ENCODE peak calls at places on chromosome 15, in four cellular contexts. R is NCI-H2081; N is astrocyte of the spinal cord; S is stimulated activated CD4-positive, alpha-beta T cell treated with anti-CD3 and anti-CD28 coated beads, Interleukin-15, amount 100 ng/mL, for 1 hour. F is an unnamed sample.

GRCh38 chr15:64162478-64162868 is 349 bp downstream of the PPIB start:
- DNase-seq in R (no peak), N (no peak), S (no peak), F (no peak)

GRCh38 chr15:100772478-100773378 is 106.9 kb upstream of the ALDH1A3 start:
- DNase-seq in R (no peak), N (no peak), S (no peak), F (no peak)

GRCh38 chr15:78540955-78541743 is 905 bp downstream of the PSMA4 start:
- DNase-seq in R (peak), N (peak), S (no peak), F (no peak)

GRCh38 chr15:95853350-95853749 is 477.1 kb upstream of the NR2F2 start:
- DNase-seq in R (no peak), N (peak), S (no peak), F (no peak)

GRCh38 chr15:42069496-42070275 is 24.7 kb downstream of the PLA2G4D start:
- DNase-seq in R (no peak), N (no peak), S (no peak), F (no peak)

GRCh38 chr15:62392411-62392810 is 227.3 kb upstream of the C2CD4B start:
- DNase-seq in R (no peak), N (peak), S (no peak), F (no peak)

GRCh38 chr15:71743861-71744382 is 66.4 kb upstream of the NR2E3 start:
- DNase-seq in R (peak), N (peak), S (no peak), F (no peak)

GRCh38 chr15:80423215-80423614 is 19.0 kb downstream of the ARNT2 start:
- DNase-seq in R (no peak), N (peak), S (no peak), F (no peak)

GRCh38 chr15:96075895-96076294 is 254.6 kb upstream of the NR2F2 start:
- DNase-seq in R (no peak), N (no peak), S (no peak), F (no peak)

GRCh38 chr15:32701863-32702262 is 15.9 kb upstream of the GREM1 start:
- DNase-seq in R (no peak), N (no peak), S (no peak), F (no peak)

GRCh38 chr15:89898628-89899302 is 5.0 kb upstream of the AP3S2 start:
- DNase-seq in R (peak), N (peak), S (peak), F (no peak)

GRCh38 chr15:42239528-42240245 is 31.6 kb upstream of the VPS39 start:
- DNase-seq in R (no peak), N (no peak), S (no peak), F (no peak)

GRCh38 chr15:43423793-43424192 is 52.9 kb downstream of the TUBGCP4 start:
- DNase-seq in R (no peak), N (no peak), S (no peak), F (no peak)

GRCh38 chr15:42130246-42130986 is 26.0 kb downstream of the PLA2G4F start:
- DNase-seq in R (no peak), N (no peak), S (no peak), F (no peak)

GRCh38 chr15:99426431-99427105 is 139.2 kb upstream of the MEF2A start:
- DNase-seq in R (no peak), N (no peak), S (no peak), F (peak)

GRCh38 chr15:77039217-77039533 is 31.7 kb downstream of the TSPAN3 start:
- DNase-seq in R (no peak), N (no peak), S (no peak), F (no peak)

GRCh38 chr15:69996321-69996720 is 101.4 kb downstream of the TLE3 start:
- DNase-seq in R (peak), N (no peak), S (no peak), F (no peak)

GRCh38 chr15:32657198-32657886 is 15.8 kb downstream of the SCG5 start:
- DNase-seq in R (no peak), N (peak), S (no peak), F (no peak)

GRCh38 chr15:71414778-71415177 is 299.5 kb downstream of the THSD4 start:
- DNase-seq in R (no peak), N (no peak), S (no peak), F (no peak)

GRCh38 chr15:77335298-77335697 is 84.6 kb downstream of the PEAK1 start:
- DNase-seq in R (no peak), N (no peak), S (no peak), F (no peak)

GRCh38 chr15:90165659-90166489 is 35.3 kb upstream of the SEMA4B start:
- DNase-seq in R (peak), N (peak), S (no peak), F (peak)